ENCODE peak calls at places on chromosomes 4 and X, in six cellular contexts. L is IMR-90, C is heart left ventricle, R is left ventricle myocardium inferior, S is endodermal cell, T is MM.1S. Q is an unnamed sample.

GRCh38 chr4:23455482-23455881 is 434.4 kb downstream of the PPARGC1A start:
- DNase-seq in R (no peak), S (peak; percentile 73), C (no peak), T (no peak), L (no peak), Q (peak; percentile 51)

GRCh38 chrX:107324493-107325310 is 118.3 kb downstream of the DNAAF6 start:
- DNase-seq in S (peak; percentile 96), R (no peak), L (peak; percentile 4), T (peak; percentile 25), C (no peak), Q (peak; percentile 18)

GRCh38 chr4:22778547-22779163 is 85.9 kb downstream of the GBA3 start:
- DNase-seq in R (no peak), C (no peak), T (no peak), L (no peak), S (no peak), Q (no peak)

GRCh38 chr4:89997171-89997704 is 102.6 kb downstream of the MMRN1 start:
- DNase-seq in C (no peak), R (no peak), T (no peak), S (no peak), L (no peak), Q (no peak)

GRCh38 chrX:13472975-13473665 is 96.3 kb upstream of the EGFL6 start:
- DNase-seq in C (no peak), T (no peak), R (no peak), S (no peak), L (no peak), Q (no peak)

GRCh38 chr4:125833-126232 is 1.5 kb downstream of the ZNF718 start:
- DNase-seq in S (no peak), C (no peak), T (no peak), L (no peak), R (no peak), Q (no peak)

GRCh38 chrX:72110051-72110926 is 21.4 kb downstream of the RTL5 start:
- DNase-seq in S (peak; percentile 28), T (no peak), C (no peak), L (no peak), R (no peak), Q (no peak)

GRCh38 chr4:156201050-156201449 is 247.4 kb upstream of the CTSO start:
- DNase-seq in L (no peak), C (no peak), R (no peak), S (no peak), T (peak; percentile 27), Q (no peak)

GRCh38 chr4:95761441-95761840 is 78.5 kb upstream of the PDHA2 start:
- DNase-seq in C (no peak), R (no peak), L (peak; percentile 38), S (no peak), T (no peak), Q (no peak)

GRCh38 chr4:7726665-7727413 is 212.8 kb downstream of the AFAP1 start:
- DNase-seq in S (no peak), T (no peak), C (no peak), R (no peak), L (no peak), Q (no peak)

GRCh38 chr4:159434496-159435241 is 331.8 kb downstream of the RAPGEF2 start:
- DNase-seq in S (no peak), T (no peak), C (no peak), L (peak; percentile 65), R (no peak), Q (no peak)

GRCh38 chr4:138035781-138036258 is 206.3 kb downstream of the SLC7A11 start:
- DNase-seq in C (no peak), S (peak; percentile 64), R (no peak), T (peak; percentile 86), L (peak; percentile 81), Q (no peak)

GRCh38 chr4:186149872-186150271 is 41.5 kb upstream of the CYP4V2 start:
- DNase-seq in R (peak; percentile 52), T (no peak), L (no peak), C (peak; percentile 70), S (peak; percentile 96), Q (peak; percentile 82)

GRCh38 chr4:36285784-36286480 is 4.5 kb downstream of the DTHD1 start:
- DNase-seq in L (no peak), R (no peak), T (peak; percentile 61), S (no peak), C (no peak), Q (no peak)

GRCh38 chr4:147901388-147901787 is 169.5 kb downstream of the ARHGAP10 start:
- DNase-seq in C (no peak), S (no peak), T (no peak), L (peak; percentile 38), R (no peak), Q (no peak)

GRCh38 chr4:110982486-110982885 is 359.6 kb upstream of the PITX2 start:
- DNase-seq in S (no peak), R (no peak), T (no peak), C (no peak), L (no peak), Q (no peak)

GRCh38 chr4:75599647-75600046 is 30.7 kb downstream of the CDKL2 start:
- DNase-seq in C (no peak), T (peak; percentile 15), L (no peak), R (no peak), S (no peak), Q (no peak)

GRCh38 chr4:26048378-26048882 is 134.4 kb downstream of the SMIM20 start:
- DNase-seq in T (no peak), C (peak; percentile 51), R (peak; percentile 48), L (peak; percentile 92), S (no peak), Q (peak; percentile 38)

GRCh38 chr4:102557636-102558035 is 56.5 kb downstream of the NFKB1 start:
- DNase-seq in R (no peak), C (no peak), L (no peak), T (no peak), S (no peak), Q (no peak)

GRCh38 chr4:63589796-63590195 is 819.5 kb downstream of the TECRL start:
- DNase-seq in T (no peak), R (no peak), C (no peak), L (no peak), S (peak; percentile 82), Q (no peak)

DNA sequence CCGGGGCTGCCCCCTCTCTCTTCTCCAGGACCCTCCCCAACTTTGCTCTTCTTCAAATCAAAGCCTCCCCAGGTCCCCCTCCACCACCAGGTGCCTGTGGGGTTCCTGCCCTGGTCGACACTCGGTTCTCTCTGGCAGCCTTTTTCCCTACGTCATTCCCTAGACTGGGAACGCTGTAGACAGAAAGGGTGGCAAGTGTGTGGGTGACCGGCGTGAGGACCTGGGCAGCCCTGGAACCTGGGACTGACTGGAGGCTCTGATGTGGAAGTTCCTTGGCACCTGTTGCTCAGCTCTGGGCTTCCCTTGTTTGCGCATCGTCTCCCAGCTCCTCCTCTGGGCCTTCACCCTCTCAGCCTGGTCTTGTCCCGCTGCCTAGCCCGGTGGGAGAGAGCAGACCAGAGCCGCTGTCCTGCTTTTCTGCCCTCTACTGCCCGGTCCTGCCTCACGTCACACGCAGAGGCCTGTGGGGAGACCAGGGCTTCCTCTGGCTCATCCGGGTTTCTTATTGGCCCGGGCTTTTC is 1.3 kb downstream of the TACC3 start:
- DNase-seq in C (no peak), S (no peak), R (peak; percentile 14), T (no peak), L (no peak), Q (no peak)
- H3K27ac ChIP-seq in C (no peak overlapping the region), S (no peak overlapping the region), R (peak overlapping the region; percentile 58), T (no peak overlapping the region), L (no peak overlapping the region), Q (peak overlapping the region; percentile 14)

GRCh38 chr4:109214622-109215350 is 87.7 kb downstream of the COL25A1 start:
- DNase-seq in R (no peak), C (no peak), L (no peak), S (no peak), T (no peak), Q (no peak)

GRCh38 chr4:109216085-109216696 is 86.3 kb downstream of the COL25A1 start:
- DNase-seq in L (no peak), R (no peak), T (no peak), S (no peak), C (no peak), Q (no peak)

GRCh38 chr4:109213056-109213455 is 89.4 kb downstream of the COL25A1 start:
- DNase-seq in T (no peak), C (no peak), L (no peak), S (no peak), R (no peak), Q (no peak)

GRCh38 chr4:109215511-109215910 is 86.9 kb downstream of the COL25A1 start:
- DNase-seq in C (no peak), R (no peak), T (no peak), S (no peak), L (no peak), Q (no peak)

DNA sequence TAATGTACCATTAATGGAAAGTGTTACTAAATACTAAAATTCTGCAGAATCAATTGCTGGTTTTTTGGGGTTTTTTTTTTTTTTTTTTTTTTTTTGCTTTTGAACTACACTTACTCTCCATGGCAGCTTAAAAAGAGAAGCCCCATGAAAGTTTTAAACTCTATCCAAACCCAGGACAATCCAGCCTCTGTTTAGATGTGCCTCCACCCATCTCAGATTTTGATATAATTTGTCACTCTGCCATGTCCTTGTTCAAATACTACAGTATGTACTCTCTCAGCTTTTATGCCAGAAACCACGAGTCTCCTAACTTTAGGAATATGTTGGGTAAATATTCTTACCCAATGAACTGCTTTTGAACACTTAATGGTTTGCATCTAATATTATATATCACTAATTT is 84.2 kb downstream of the COL25A1 start:
- DNase-seq in S (no peak), R (no peak), L (no peak), C (no peak), T (no peak), Q (no peak)
- TF ChIP-seq CTCF in S (no peak), R (no peak), L (no peak), C (no peak), T (no peak), Q (no peak)

DNA sequence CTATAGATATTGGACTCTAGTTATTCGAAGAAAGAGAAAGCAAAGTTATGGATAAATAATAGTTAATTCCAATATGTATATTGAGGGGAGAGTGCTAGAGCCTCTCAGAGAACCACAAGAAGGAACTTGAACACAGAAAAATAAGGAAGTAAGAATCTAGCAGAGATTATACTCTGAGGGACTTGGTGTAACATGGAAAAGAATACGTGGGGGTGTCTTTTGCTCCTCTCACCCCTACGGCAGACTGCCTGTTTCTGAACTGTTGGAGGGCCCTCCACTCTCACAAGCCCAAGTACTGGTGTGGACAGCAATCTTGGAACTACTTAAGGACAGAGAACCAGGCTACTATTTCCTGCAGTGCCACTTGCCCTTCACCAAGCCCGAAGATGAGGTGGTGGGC is 1174.4 kb upstream of the PCDH10 start:
- DNase-seq in S (no peak), L (no peak), C (no peak), T (no peak), R (no peak), Q (no peak)
- H3K9me3 ChIP-seq in S (peaks cover 14% of the 10 kb centered on the region), L (peaks cover 6% of the 10 kb centered on the region), C (peaks cover 4% of the 10 kb centered on the region), T (no peaks in the 10 kb centered on the region), R (peaks cover 26% of the 10 kb centered on the region), Q (no peaks in the 10 kb centered on the region)

GRCh38 chr4:118279328-118279727 is 73.5 kb downstream of the PRSS12 start:
- DNase-seq in T (no peak), S (no peak), R (no peak), L (no peak), C (no peak), Q (no peak)

GRCh38 chr4:118278473-118279274 is 74.1 kb downstream of the PRSS12 start:
- DNase-seq in L (peak; percentile 88), S (peak; percentile 99), T (peak; percentile 99), R (peak; percentile 94), C (peak; percentile 97), Q (peak; percentile 93)

GRCh38 chr4:118281611-118282442 is 71.0 kb downstream of the PRSS12 start:
- DNase-seq in C (no peak), R (no peak), L (peak; percentile 63), T (no peak), S (peak; percentile 71), Q (no peak)

GRCh38 chr4:118280501-118281218 is 72.1 kb downstream of the PRSS12 start:
- DNase-seq in S (peak; percentile 79), R (no peak), L (peak; percentile 85), C (no peak), T (peak; percentile 49), Q (peak; percentile 25)

GRCh38 chr4:118279920-118280432 is 72.8 kb downstream of the PRSS12 start:
- DNase-seq in T (no peak), S (no peak), L (no peak), R (no peak), C (no peak), Q (no peak)
- H3K27ac ChIP-seq in T (peak overlapping the region; percentile 84), S (no peak overlapping the region), L (peak overlapping the region; percentile 11), R (peak overlapping the region; percentile 91), C (peak overlapping the region; percentile 93), Q (no peak overlapping the region)